ENCODE peak calls at places on chromosomes 2 and 18, in nine cellular contexts. L is GM23248; Y is psoas muscle; E is CD8-positive, alpha-beta T cell; T is PC-9; X is A549; A is heart right ventricle; P is upper lobe of right lung; W is neural progenitor cell. U is an unnamed sample.

GRCh38 chr2:41791523-41791922 is 256.3 kb upstream of the PKDCC start:
- DNase-seq in P (no peak), Y (no peak), T (no peak), X (no peak), W (peak), E (no peak), L (peak), A (no peak), U (no peak)

GRCh38 chr2:109379507-109379906 is 234.3 kb downstream of the SEPTIN10 start:
- DNase-seq in T (no peak), E (peak), W (no peak), L (no peak), P (no peak), X (no peak), A (no peak), Y (peak), U (no peak)

GRCh38 chr2:66574701-66575624 is 140.0 kb downstream of the MEIS1 start:
- DNase-seq in L (peak), T (peak), X (peak), Y (peak), A (peak), P (no peak), W (peak), E (no peak), U (no peak)

GRCh38 chr2:216023055-216023648 is 9.8 kb upstream of the MREG start:
- DNase-seq in W (peak), A (no peak), E (peak), Y (no peak), L (peak), P (no peak), X (peak), T (peak), U (peak)

GRCh38 chr2:65710779-65711295 is 278.4 kb upstream of the SPRED2 start:
- DNase-seq in Y (no peak), W (peak), T (peak), P (no peak), A (no peak), E (no peak), L (peak), X (peak), U (peak)

GRCh38 chr2:71691747-71692455 is 238.5 kb downstream of the DYSF start:
- DNase-seq in E (no peak), X (no peak), Y (peak), L (peak), P (no peak), A (no peak), T (no peak), W (peak), U (no peak)

GRCh38 chr2:103809946-103810345 is 1044.0 kb upstream of the POU3F3 start:
- DNase-seq in P (no peak), W (peak), E (no peak), Y (no peak), A (no peak), T (no peak), X (no peak), L (peak), U (no peak)

GRCh38 chr2:184031402-184032147 is 566.8 kb upstream of the ZNF804A start:
- DNase-seq in E (no peak), T (no peak), X (no peak), Y (no peak), P (no peak), A (no peak), L (no peak), W (peak), U (no peak)

GRCh38 chr2:207481924-207482323 is 47.8 kb upstream of the CREB1 start:
- DNase-seq in P (no peak), L (no peak), A (no peak), T (no peak), E (no peak), W (peak), Y (no peak), X (no peak), U (no peak)

GRCh38 chr2:63051795-63052333 is 1.2 kb downstream of the OTX1 start:
- DNase-seq in L (no peak), P (no peak), A (no peak), E (no peak), X (no peak), W (peak), T (no peak), Y (no peak), U (no peak)

DNA sequence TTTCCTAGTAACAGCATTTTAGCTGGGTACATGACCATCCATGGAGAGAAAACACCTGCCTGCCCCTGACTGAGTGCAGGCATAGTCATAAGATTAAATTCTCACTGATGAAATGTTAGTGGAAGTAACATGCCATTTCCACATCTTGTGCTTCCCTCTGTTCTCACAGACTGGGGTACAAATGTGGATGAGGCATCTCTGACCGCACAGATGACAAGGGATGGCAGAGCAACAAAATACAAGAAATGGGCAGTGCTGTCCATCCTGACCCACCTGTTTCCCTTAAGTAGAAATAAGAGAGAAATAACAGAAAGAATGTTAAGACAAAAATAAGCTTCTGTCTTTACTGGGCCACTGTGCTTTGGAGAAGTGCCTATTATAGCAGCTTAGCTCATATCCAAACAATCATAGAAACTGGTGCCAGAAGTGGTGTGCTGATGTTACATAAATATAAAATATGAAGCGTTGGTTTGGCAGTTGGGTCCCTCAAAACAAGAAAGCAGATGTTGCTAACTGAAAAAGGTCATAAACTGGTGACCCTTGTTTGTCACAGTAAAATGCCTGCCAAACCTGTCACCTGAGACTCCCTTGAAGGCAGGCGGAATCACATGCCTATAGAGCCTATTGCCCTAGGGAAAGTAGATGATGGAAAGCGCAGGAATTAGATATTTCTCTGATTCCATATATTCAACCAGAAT is 72.4 kb upstream of the CCDC150 start:
- DNase-seq in E (no peak), A (no peak), P (no peak), W (no peak), T (no peak), X (no peak), L (peak), Y (no peak), U (no peak)
- H3K27ac ChIP-seq in E (no peak), A (peak), P (no peak), W (no peak), T (no peak), X (no peak), L (no peak), Y (no peak), U (no peak)

GRCh38 chr2:187527262-187527661 is 27.0 kb downstream of the TFPI start:
- DNase-seq in A (no peak), Y (no peak), P (no peak), T (no peak), W (peak), L (peak), E (no peak), X (no peak), U (no peak)
- H3K27ac ChIP-seq in A (no peak), Y (no peak), P (peak), T (no peak), W (peak), L (peak), E (no peak), X (peak), U (no peak)

GRCh38 chr2:101790856-101791255 is 93.3 kb downstream of the MAP4K4 start:
- DNase-seq in Y (no peak), A (no peak), E (no peak), W (no peak), T (no peak), L (peak), P (no peak), X (no peak), U (no peak)
- H3K27ac ChIP-seq in Y (peak), A (no peak), E (no peak), W (no peak), T (no peak), L (peak), P (no peak), X (no peak), U (no peak)

GRCh38 chr18:76823574-76823973 is 1.2 kb downstream of the ZNF236 start:
- DNase-seq in T (no peak), L (peak), W (peak), P (peak), X (peak), Y (no peak), E (no peak), A (peak), U (no peak)
- H3K27ac ChIP-seq in T (no peak), L (no peak), W (no peak), P (peak), X (peak), Y (peak), E (peak), A (peak), U (peak)

DNA sequence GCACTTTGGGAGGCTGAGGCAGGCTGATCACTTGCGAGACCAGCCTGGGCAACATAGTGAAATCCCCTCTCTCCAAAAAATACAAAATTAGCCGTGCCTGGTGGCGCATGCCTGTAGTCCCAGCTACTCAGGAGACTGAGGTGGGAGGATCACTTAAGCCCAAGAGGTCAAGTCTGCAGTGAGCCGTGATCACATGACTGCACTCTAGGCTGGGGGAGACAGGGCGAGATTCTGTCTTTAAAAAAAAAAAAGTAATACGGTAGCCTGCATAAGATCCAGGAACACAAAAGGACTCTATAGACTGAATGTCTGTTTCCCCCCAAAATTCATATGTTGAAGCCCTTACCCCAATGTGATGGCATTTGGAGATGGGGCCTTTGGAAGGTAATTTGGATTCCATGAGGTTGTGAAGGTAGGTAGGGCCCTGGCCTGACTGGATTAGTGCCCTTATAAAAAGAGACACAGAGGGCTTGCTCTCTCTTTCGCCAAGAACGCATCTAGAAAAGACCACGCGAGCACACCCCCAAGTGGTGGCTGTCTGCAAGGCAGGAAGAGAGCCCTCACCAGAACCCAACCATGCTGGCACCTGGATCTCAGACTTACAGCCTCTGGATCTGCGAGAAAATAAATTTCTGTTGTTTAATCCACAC is 17.0 kb downstream of the MBOAT2 start:
- DNase-seq in W (peak), L (peak), E (no peak), T (no peak), X (no peak), P (no peak), A (no peak), Y (no peak), U (no peak)
- H3K27ac ChIP-seq in W (no peak), L (peak), E (no peak), T (no peak), X (no peak), P (no peak), A (no peak), Y (no peak), U (no peak)